ENCODE peak calls at places on chromosomes 4 and X, in five cellular contexts. D, Q, I, B and V are unnamed samples.
A peak's percentile ranks its signal among the peaks of the same experiment; 100 is the strongest.

GRCh38 chrX:46673596-46673995 is 85.3 kb downstream of the SLC9A7 start:
- DNase-seq in D (no peak), B (no peak), Q (no peak), I (no peak), V (no peak)

GRCh38 chr4:137705171-137705783 is 173.0 kb upstream of the PCDH18 start:
- DNase-seq in I (no peak), B (no peak), D (no peak), Q (no peak), V (no peak)

GRCh38 chr4:2304877-2305561 is 43.1 kb upstream of the MXD4 start:
- DNase-seq in Q (no peak), I (no peak), B (no peak), D (no peak), V (no peak)

GRCh38 chr4:2806392-2807355 is 13.8 kb downstream of the SH3BP2 start:
- DNase-seq in B (no peak), I (no peak), Q (no peak), D (no peak), V (no peak)

GRCh38 chrX:3549442-3549875 is 164.0 kb downstream of the PRKX start:
- DNase-seq in Q (no peak), B (no peak), D (peak; percentile 61), I (peak; percentile 8), V (no peak)

GRCh38 chr4:82248903-82249632 is 124.7 kb downstream of the HNRNPD start:
- DNase-seq in I (no peak), B (no peak), Q (no peak), D (no peak), V (no peak)

GRCh38 chrX:102599084-102599949 is at the start of gene ARMCX5:
- DNase-seq in B (peak; percentile 48), I (peak; percentile 90), D (peak; percentile 94), Q (peak; percentile 64), V (peak; percentile 82)

GRCh38 chrX:65859299-65859698 is 180.6 kb downstream of the VSIG4 start:
- DNase-seq in D (no peak), B (no peak), Q (no peak), I (no peak), V (no peak)

GRCh38 chr4:25970241-25970675 is 56.2 kb downstream of the SMIM20 start:
- DNase-seq in D (no peak), B (no peak), Q (no peak), I (no peak), V (no peak)

GRCh38 chr4:156781852-156782251 is 189.7 kb downstream of the PDGFC start:
- DNase-seq in D (peak; percentile 9), B (no peak), I (no peak), Q (no peak), V (no peak)

GRCh38 chr4:118351851-118352827 is 664 bp downstream of the PRSS12 start:
- DNase-seq in B (no peak), Q (no peak), I (peak; percentile 65), D (peak; percentile 10), V (peak; percentile 4)
- TF ChIP-seq JUNB in B (no peak), Q (no peak), I (no peak), D (no peak), V (no peak)

DNA sequence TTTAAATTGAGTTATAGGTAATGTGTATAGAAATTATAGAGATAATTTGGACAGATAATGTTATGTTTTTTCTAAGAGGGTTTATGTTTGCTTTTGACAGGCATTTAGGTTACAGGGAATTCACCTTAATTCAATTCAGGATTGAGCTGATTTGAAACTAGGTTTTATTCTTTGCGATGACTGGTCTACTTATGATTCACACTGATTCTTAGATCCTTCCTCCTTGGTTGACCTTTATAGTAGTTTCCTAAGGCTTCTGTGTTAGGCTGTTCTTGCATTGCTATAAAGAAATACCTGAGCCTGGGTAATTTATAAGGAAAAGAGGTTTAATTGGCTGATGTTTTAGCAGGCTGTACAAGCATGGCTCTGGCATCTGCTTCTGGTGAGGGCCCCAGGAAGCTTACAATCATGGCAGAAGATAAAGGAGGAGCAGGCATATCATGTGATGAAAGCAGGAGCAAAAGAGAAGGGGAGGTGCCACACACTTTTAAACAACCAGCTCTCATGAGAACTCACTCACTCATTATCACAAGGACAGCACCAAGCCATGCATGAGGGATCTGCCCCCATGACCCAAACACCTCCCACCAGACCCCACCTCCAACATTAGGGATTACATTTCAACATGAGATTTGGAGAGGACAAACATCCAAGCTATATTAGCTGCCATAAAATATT is 155.0 kb upstream of the SFRP2 start:
- DNase-seq in D (no peak), I (no peak), B (no peak), Q (no peak), V (no peak)
- TF ChIP-seq JUNB in D (no peak), I (no peak), B (no peak), Q (no peak), V (no peak)

GRCh38 chrX:8404443-8404842 is 60.2 kb upstream of the VCX3B start:
- DNase-seq in B (no peak), I (no peak), Q (no peak), D (no peak), V (no peak)
- TF ChIP-seq JUNB in B (no peak), I (no peak), Q (no peak), D (no peak), V (no peak)

DNA sequence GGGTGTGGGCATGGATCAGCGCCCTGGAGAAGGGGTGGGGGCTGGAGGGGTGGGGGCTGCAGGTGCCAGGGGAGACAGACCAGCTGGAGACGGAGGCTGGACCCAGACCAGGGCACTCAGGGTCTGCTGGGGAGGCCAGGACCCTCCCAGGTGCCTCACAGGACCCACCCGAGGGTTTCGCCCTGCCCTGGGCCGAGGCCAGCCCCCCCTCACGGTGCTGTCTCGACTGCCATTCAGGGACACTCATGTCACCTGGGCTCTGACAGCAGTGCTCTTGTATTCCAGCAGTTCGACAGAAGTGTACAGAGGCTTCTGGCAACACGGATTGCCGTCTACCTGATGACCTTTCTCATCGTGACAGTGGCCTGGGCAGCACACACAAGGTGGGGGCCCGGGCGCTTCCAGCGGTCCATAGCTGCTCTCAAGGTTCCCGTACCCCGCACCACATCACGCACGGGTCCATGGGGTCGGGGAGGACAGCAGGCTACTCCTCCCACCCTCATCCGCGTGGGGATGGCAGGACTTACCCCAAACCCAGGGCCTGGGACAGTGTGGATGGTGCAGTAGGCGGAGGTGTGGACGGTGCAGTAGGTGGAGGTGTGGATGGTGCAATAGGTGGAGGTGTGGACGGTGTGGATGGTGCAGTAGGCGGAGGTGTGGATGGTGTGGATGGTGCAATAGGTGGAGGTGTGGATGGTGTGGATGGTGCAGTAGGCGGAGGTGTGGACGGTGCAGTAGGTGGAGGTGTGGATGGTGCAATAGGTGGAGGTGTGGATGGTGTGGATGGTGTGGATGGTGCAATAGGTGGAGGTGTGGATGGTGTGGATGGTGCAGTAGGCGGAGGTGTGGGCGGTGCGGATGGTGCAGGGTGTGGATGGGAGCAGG is 18.1 kb downstream of the TMEM175 start:
- DNase-seq in D (no peak), B (no peak), Q (no peak), I (no peak), V (no peak)
- TF ChIP-seq JUNB in D (no peak), B (no peak), Q (no peak), I (no peak), V (no peak)